ENCODE peak calls at places on chromosomes 13 and 19, in five cellular contexts. P, X, H, E and M are unnamed samples.

GRCh38 chr13:77535448-77535847 is at the start of gene SCEL:
- DNase-seq in P (no peak), X (no peak), H (no peak), E (no peak), M (no peak)

GRCh38 chr13:98528663-98529064 is 48.2 kb downstream of the STK24 start:
- DNase-seq in P (no peak), X (no peak), H (peak; percentile 88), E (no peak), M (peak; percentile 64)

GRCh38 chr19:39871886-39872866 is 26.0 kb upstream of the FBL start:
- DNase-seq in P (no peak), X (no peak), H (no peak), E (no peak), M (no peak)

GRCh38 chr13:113064534-113065405 is 40.8 kb upstream of the F7 start:
- DNase-seq in P (peak; percentile 8), X (no peak), H (peak; percentile 78), E (no peak), M (peak; percentile 52)

GRCh38 chr13:111549464-111549863 is 229.0 kb downstream of the TEX29 start:
- DNase-seq in P (no peak), X (no peak), H (no peak), E (no peak), M (no peak)

GRCh38 chr13:30373727-30374126 is 48.6 kb upstream of the UBE2L5 start:
- DNase-seq in P (no peak), X (no peak), H (no peak), E (no peak), M (no peak)

GRCh38 chr13:40490086-40490723 is 176.2 kb downstream of the FOXO1 start:
- DNase-seq in P (no peak), X (no peak), H (no peak), E (peak; percentile 19), M (no peak)

GRCh38 chr13:27250833-27251165 is 559 bp upstream of the RPL21 start:
- DNase-seq in P (no peak), X (no peak), H (peak; percentile 36), E (no peak), M (no peak)

DNA sequence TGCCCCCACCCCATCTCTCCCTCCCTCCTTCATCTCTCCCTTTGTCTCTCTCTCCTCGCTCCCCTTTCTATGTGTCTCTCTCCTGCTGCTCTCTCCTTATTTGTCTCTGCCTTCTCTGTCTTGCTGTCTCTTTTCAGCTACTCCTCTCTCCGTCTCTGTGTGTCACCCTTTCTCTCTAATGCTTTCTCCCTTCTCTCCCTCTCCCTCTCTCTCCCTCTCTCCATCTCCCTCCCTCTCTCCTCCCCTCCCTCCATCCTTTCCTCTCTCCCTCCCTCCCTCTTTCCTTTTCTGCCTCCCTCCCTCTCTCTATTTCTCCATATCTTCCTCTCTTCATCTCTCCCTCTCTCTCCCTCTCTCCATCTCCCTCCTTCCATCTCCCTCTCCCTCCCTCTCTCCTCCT is 682 bp downstream of the ATP4A start:
- DNase-seq in P (no peak), X (no peak), H (no peak), E (no peak), M (no peak)
- H3K27me3 ChIP-seq in P (peaks cover 56% of the 10 kb centered on the region), X (peaks cover 8% of the 10 kb centered on the region), H (peaks cover 14% of the 10 kb centered on the region), E (peaks cover 12% of the 10 kb centered on the region), M (peaks cover 36% of the 10 kb centered on the region)

DNA sequence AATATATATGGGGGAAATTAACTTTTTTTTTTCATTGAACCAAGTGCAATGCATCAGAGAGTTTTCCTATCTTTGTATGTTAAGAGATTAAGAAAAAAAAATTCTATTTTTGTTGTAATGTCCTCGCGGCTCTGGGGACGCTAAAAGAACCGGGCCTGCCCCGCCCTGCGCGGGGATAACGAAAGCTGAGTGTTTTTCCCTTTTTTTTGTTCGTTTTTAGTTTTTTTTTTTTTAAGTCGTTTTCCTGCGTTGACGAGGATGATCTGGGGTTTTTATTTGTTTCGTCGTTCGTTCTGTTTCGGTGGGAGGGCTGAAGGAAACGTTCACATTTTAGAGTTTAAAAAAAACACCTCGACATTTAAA is 5.7 kb downstream of the LYL1 start:
- DNase-seq in P (peak; percentile 25), X (no peak), H (no peak), E (no peak), M (no peak)
- H3K27me3 ChIP-seq in P (no peaks in the 10 kb centered on the region), X (no peaks in the 10 kb centered on the region), H (no peaks in the 10 kb centered on the region), E (peaks cover 16% of the 10 kb centered on the region), M (peaks cover 12% of the 10 kb centered on the region)

GRCh38 chr19:32675720-32676185 is at the start of gene RGS9BP:
- DNase-seq in P (peak; percentile 90), X (peak; percentile 70), H (peak; percentile 89), E (peak; percentile 16), M (peak; percentile 92)

GRCh38 chr19:32677657-32678056 is 2.0 kb downstream of the RGS9BP start:
- DNase-seq in P (no peak), X (no peak), H (no peak), E (no peak), M (no peak)

GRCh38 chr19:32676895-32677359 is 1.3 kb downstream of the RGS9BP start:
- DNase-seq in P (peak; percentile 21), X (no peak), H (no peak), E (no peak), M (no peak)

GRCh38 chr19:32674959-32675719 is at the start of gene ANKRD27:
- DNase-seq in P (peak; percentile 99), X (peak; percentile 98), H (peak; percentile 99), E (peak; percentile 96), M (peak; percentile 98)

GRCh38 chr19:32676186-32676894 is 692 bp downstream of the RGS9BP start:
- DNase-seq in P (peak; percentile 30), X (no peak), H (peak; percentile 23), E (no peak), M (peak; percentile 68)
- H3K27me3 ChIP-seq in P (peaks cover 8% of the 10 kb centered on the region), X (no peaks in the 10 kb centered on the region), H (peaks cover 19% of the 10 kb centered on the region), E (peaks cover 6% of the 10 kb centered on the region), M (peaks cover 14% of the 10 kb centered on the region)

DNA sequence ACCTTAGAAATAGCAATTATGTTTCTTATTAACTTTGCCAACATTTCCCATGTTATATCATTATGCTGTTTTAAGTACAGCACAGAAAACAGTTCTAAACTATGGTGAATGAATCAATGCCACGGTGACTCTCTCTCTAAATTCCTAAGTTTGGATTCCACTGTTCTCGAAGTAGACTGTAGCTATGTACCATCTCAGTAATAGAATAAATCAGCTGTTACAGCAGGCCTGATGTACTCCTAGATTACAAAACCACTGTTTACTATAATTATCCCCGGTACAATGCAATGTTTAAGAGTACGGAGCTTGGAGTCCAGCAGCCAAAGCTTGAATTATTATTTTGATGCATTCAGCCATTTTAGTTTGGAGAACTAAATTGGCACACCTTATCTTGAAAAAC is 476.3 kb upstream of the SLITRK1 start:
- DNase-seq in P (no peak), X (no peak), H (no peak), E (no peak), M (no peak)
- H3K27me3 ChIP-seq in P (no peaks in the 10 kb centered on the region), X (no peaks in the 10 kb centered on the region), H (no peaks in the 10 kb centered on the region), E (no peaks in the 10 kb centered on the region), M (no peaks in the 10 kb centered on the region)

GRCh38 chr19:53947624-53948023 is 15.1 kb upstream of the CACNG8 start:
- DNase-seq in P (no peak), X (no peak), H (no peak), E (no peak), M (no peak)

GRCh38 chr19:53951947-53952346 is 10.8 kb upstream of the CACNG8 start:
- DNase-seq in P (no peak), X (no peak), H (no peak), E (no peak), M (no peak)

GRCh38 chr19:53945998-53946397 is 16.7 kb upstream of the CACNG8 start:
- DNase-seq in P (no peak), X (no peak), H (no peak), E (no peak), M (no peak)

GRCh38 chr19:53953383-53953782 is 9.4 kb upstream of the CACNG8 start:
- DNase-seq in P (no peak), X (no peak), H (no peak), E (no peak), M (no peak)

GRCh38 chr19:53951436-53951835 is 11.3 kb upstream of the CACNG8 start:
- DNase-seq in P (no peak), X (no peak), H (no peak), E (no peak), M (no peak)
- H3K27me3 ChIP-seq in P (peaks cover 30% of the 10 kb centered on the region), X (peaks cover 3% of the 10 kb centered on the region), H (peaks cover 20% of the 10 kb centered on the region), E (no peaks in the 10 kb centered on the region), M (peaks cover 30% of the 10 kb centered on the region)

GRCh38 chr13:28392428-28392827 is 102.5 kb downstream of the FLT1 start:
- DNase-seq in P (no peak), X (no peak), H (peak; percentile 5), E (no peak), M (no peak)

GRCh38 chr13:28392896-28393295 is 102.0 kb downstream of the FLT1 start:
- DNase-seq in P (no peak), X (no peak), H (peak; percentile 33), E (no peak), M (no peak)

GRCh38 chr13:28384789-28385188 is 110.1 kb downstream of the FLT1 start:
- DNase-seq in P (no peak), X (no peak), H (no peak), E (no peak), M (no peak)

GRCh38 chr13:28385362-28385761 is 109.6 kb downstream of the FLT1 start:
- DNase-seq in P (no peak), X (no peak), H (no peak), E (no peak), M (no peak)

DNA sequence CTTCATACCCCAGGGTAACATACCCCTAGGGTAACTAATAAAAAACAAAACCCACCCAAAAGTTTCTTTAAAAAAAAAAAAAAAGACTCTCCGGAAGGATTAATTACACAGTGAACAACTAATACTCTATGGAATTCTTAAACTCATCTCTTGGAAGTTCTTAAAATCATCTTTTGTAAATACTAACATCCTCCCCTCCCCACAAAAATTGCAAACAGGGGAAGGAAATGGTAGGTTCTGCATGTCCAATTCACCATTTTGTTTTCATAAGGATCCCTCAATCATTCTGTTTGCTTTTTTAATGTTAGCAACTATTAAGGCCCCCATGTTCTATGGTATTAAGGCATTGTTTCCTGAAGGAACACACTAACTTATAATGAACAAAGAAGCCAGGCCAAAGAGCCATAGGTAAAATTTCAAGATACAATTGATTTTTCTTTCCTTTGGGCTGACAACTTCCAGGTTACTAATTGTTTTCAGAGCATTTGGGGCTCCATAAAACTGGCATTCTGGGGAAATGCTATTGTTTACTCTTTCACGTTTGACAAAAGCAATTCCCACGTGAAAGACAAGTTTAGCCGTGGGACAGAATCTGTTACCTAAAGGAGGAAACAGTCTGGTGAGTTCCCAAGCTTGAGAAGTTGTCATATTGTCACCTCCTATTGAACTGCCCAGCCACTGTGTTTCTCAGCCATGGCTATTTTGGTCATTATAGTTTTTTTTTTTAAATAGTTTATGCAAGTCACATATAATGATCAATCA is 107.0 kb downstream of the FLT1 start:
- DNase-seq in P (no peak), X (no peak), H (no peak), E (no peak), M (no peak)
- H3K27me3 ChIP-seq in P (no peaks in the 10 kb centered on the region), X (no peaks in the 10 kb centered on the region), H (no peaks in the 10 kb centered on the region), E (no peaks in the 10 kb centered on the region), M (peaks cover 3% of the 10 kb centered on the region)

DNA sequence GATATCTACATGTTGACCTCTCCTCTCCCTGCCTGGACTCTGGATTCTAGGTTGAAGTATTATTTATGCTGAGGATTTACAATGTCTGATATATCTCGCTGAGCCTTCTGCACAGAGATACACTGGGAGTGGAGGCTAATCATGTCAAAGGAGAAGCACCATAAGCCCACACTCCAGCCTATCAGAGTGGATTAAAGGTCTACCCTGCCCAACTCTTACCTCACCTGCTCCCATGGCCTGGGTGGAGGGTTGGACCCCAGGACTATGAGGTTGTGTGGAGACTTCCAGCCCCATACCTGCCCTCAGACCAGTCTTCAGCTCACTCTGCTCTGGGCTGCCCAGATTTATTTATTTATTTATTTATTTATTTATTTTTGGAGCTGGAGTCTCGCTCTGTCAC is 15.4 kb downstream of the OR10H4 start:
- DNase-seq in P (no peak), X (no peak), H (no peak), E (no peak), M (no peak)
- H3K27me3 ChIP-seq in P (peaks cover 12% of the 10 kb centered on the region), X (no peaks in the 10 kb centered on the region), H (no peaks in the 10 kb centered on the region), E (no peaks in the 10 kb centered on the region), M (no peaks in the 10 kb centered on the region)